ENCODE peak calls at places on chromosomes 2 and 18, in six cellular contexts. M is stimulated activated CD4-positive, alpha-beta T cell treated with anti-CD3 and anti-CD28 coated beads, Interleukin-1b, Interleukin-23, amount 100 ng/mL, for 4 hours; K is lower lobe of right lung; F is stimulated activated CD8-positive, alpha-beta memory T cell treated with anti-CD3 and anti-CD28 coated beads, Interleukin-12 subunit alpha, Interleukin-12 subunit beta, amount 100 ng/mL, for 1 hour; P is chondrocyte; N is AG09309. A is an unnamed sample.

GRCh38 chr2:120520929-120521912 is 175.3 kb downstream of the INHBB start:
- DNase-seq in M (no peak), K (no peak), F (no peak), P (no peak), N (no peak), A (no peak)

GRCh38 chr2:215711484-215712034 is 275.7 kb upstream of the FN1 start:
- DNase-seq in M (no peak), K (no peak), F (no peak), P (no peak), N (no peak), A (peak)

GRCh38 chr2:88590998-88591613 is 36.2 kb downstream of the EIF2AK3 start:
- DNase-seq in M (no peak), K (no peak), F (no peak), P (no peak), N (peak), A (peak)

GRCh38 chr18:27803957-27804356 is 373.0 kb downstream of the CDH2 start:
- DNase-seq in M (no peak), K (no peak), F (no peak), P (no peak), N (peak), A (no peak)

GRCh38 chr2:220396287-220396686 is 768.9 kb downstream of the SLC4A3 start:
- DNase-seq in M (no peak), K (no peak), F (no peak), P (no peak), N (peak), A (no peak)

GRCh38 chr2:172436889-172437288 is 9.5 kb downstream of the ITGA6 start:
- DNase-seq in M (no peak), K (no peak), F (no peak), P (no peak), N (no peak), A (no peak)

GRCh38 chr18:62396967-62397366 is 71.9 kb downstream of the TNFRSF11A start:
- DNase-seq in M (no peak), K (no peak), F (no peak), P (no peak), N (no peak), A (no peak)

GRCh38 chr18:74420491-74420890 is 36.6 kb downstream of the DIPK1C start:
- DNase-seq in M (no peak), K (no peak), F (no peak), P (no peak), N (no peak), A (no peak)

GRCh38 chr18:55841314-55841713 is 253.3 kb upstream of the TCF4 start:
- DNase-seq in M (no peak), K (no peak), F (no peak), P (no peak), N (no peak), A (no peak)

GRCh38 chr2:191631754-191632153 is 46.2 kb upstream of the NABP1 start:
- DNase-seq in M (no peak), K (peak), F (no peak), P (no peak), N (no peak), A (no peak)

GRCh38 chr2:69353360-69353759 is 33.7 kb downstream of the GFPT1 start:
- DNase-seq in M (no peak), K (no peak), F (no peak), P (no peak), N (no peak), A (no peak)

GRCh38 chr2:238108423-238109201 is 8.5 kb downstream of the ESPNL start:
- DNase-seq in M (no peak), K (peak), F (no peak), P (peak), N (no peak), A (no peak)

GRCh38 chr2:30406853-30407252 is 40.2 kb upstream of the LCLAT1 start:
- DNase-seq in M (no peak), K (no peak), F (no peak), P (no peak), N (no peak), A (no peak)

A was measured in glomerular endothelial cell.